ENCODE peak calls at places on chromosomes 11 and 22, in five cellular contexts. H, U, A, K and T are unnamed samples.

GRCh38 chr11:77198440-77198849 is 70.4 kb downstream of the MYO7A start:
- DNase-seq in A (no peak), H (peak; percentile 57), U (peak; percentile 11), K (no peak), T (peak; percentile 62)

GRCh38 chr22:49523374-49524008 is 304.2 kb downstream of the BRD1 start:
- DNase-seq in H (no peak), U (no peak), A (no peak), K (no peak), T (no peak)

GRCh38 chr11:66849501-66850234 is 6.4 kb downstream of the RCE1 start:
- DNase-seq in U (no peak), K (no peak), A (no peak), H (no peak), T (no peak)

GRCh38 chr22:30079952-30080533 is at the start of gene HORMAD2:
- DNase-seq in H (no peak), U (peak; percentile 22), K (no peak), A (peak; percentile 70), T (peak; percentile 96)

GRCh38 chr11:10459029-10459970 is 4.2 kb downstream of the AMPD3 start:
- DNase-seq in H (peak; percentile 87), A (no peak), K (no peak), U (no peak), T (no peak)

GRCh38 chr11:59802639-59803176 is 7.9 kb downstream of the MRPL16 start:
- DNase-seq in A (peak; percentile 62), U (peak; percentile 79), H (peak; percentile 30), K (peak; percentile 44), T (peak; percentile 45)

GRCh38 chr11:34564807-34565241 is 51.2 kb upstream of the ELF5 start:
- DNase-seq in H (no peak), U (no peak), A (no peak), K (no peak), T (no peak)

GRCh38 chr11:13962562-13963168 is at the start of gene SPON1:
- DNase-seq in H (no peak), U (peak; percentile 15), K (peak; percentile 27), A (peak; percentile 84), T (peak; percentile 93)

GRCh38 chr11:76524919-76525318 is 80.1 kb downstream of the EMSY start:
- DNase-seq in K (peak; percentile 71), H (no peak), U (no peak), A (peak; percentile 12), T (no peak)

GRCh38 chr11:106733518-106734162 is 284.6 kb downstream of the GUCY1A2 start:
- DNase-seq in H (no peak), U (no peak), K (no peak), A (no peak), T (no peak)

GRCh38 chr11:126842038-126842437 is 158.5 kb downstream of the KIRREL3 start:
- DNase-seq in H (no peak), U (no peak), A (no peak), K (no peak), T (no peak)

GRCh38 chr11:64444838-64445441 is 86.0 kb downstream of the RPS6KA4 start:
- DNase-seq in H (no peak), K (peak; percentile 21), A (no peak), U (no peak), T (no peak)

GRCh38 chr11:96084610-96085348 is 160.9 kb upstream of the MTMR2 start:
- DNase-seq in U (peak; percentile 25), A (no peak), H (no peak), K (no peak), T (no peak)

GRCh38 chr11:107785401-107785800 is 73.2 kb downstream of the SLC35F2 start:
- DNase-seq in U (no peak), H (no peak), K (no peak), A (no peak), T (no peak)

GRCh38 chr11:66981976-66982578 is 7.0 kb downstream of the C11orf86 start:
- DNase-seq in K (peak; percentile 89), U (peak; percentile 93), H (peak; percentile 85), A (peak; percentile 75), T (no peak)

GRCh38 chr22:17792854-17793434 is 18.7 kb upstream of the BID start:
- DNase-seq in U (no peak), K (no peak), H (no peak), A (peak; percentile 48), T (no peak)

GRCh38 chr11:46727952-46728658 is 9.1 kb downstream of the F2 start:
- DNase-seq in H (no peak), K (no peak), U (no peak), A (no peak), T (no peak)

GRCh38 chr11:47348859-47349258 is 3.6 kb downstream of the MYBPC3 start:
- DNase-seq in A (no peak), U (no peak), H (peak; percentile 51), K (no peak), T (peak; percentile 74)

GRCh38 chr11:66015094-66015881 is 3.5 kb downstream of the CST6 start:
- DNase-seq in U (peak; percentile 70), K (no peak), H (no peak), A (no peak), T (no peak)

GRCh38 chr11:66043008-66043906 is 5.7 kb downstream of the GAL3ST3 start:
- DNase-seq in K (no peak), A (no peak), U (no peak), H (no peak), T (no peak)

GRCh38 chr11:74783241-74783871 is 34.7 kb downstream of the RNF169 start:
- DNase-seq in U (peak; percentile 79), A (no peak), H (peak; percentile 29), K (peak; percentile 73), T (no peak)

GRCh38 chr11:64544616-64545296 is 46.3 kb upstream of the SLC22A12 start:
- DNase-seq in K (no peak), A (no peak), U (no peak), H (no peak), T (no peak)

GRCh38 chr11:61587541-61587941 is 6.7 kb upstream of the SYT7 start:
- DNase-seq in U (no peak), A (peak; percentile 81), H (no peak), K (no peak), T (peak; percentile 87)

GRCh38 chr22:47395481-47395880 is 633.0 kb downstream of the TBC1D22A start:
- DNase-seq in U (no peak), K (no peak), H (no peak), A (no peak), T (no peak)

GRCh38 chr11:58254936-58255335 is 13.1 kb downstream of the OR10W1 start:
- DNase-seq in H (no peak), K (no peak), U (no peak), A (no peak), T (no peak)

GRCh38 chr11:47148903-47149535 is 27.7 kb downstream of the ARFGAP2 start:
- DNase-seq in U (no peak), A (no peak), H (no peak), K (no peak), T (no peak)

GRCh38 chr11:5036671-5037070 is 9.7 kb upstream of the OR52J3 start:
- DNase-seq in U (no peak), A (no peak), K (no peak), H (no peak), T (no peak)

GRCh38 chr22:40720538-40721256 is 41.4 kb downstream of the MCHR1 start:
- DNase-seq in A (no peak), H (no peak), K (no peak), U (no peak), T (no peak)

GRCh38 chr11:859394-860131 is 16.9 kb downstream of the TSPAN4 start:
- DNase-seq in K (peak; percentile 67), H (peak; percentile 50), U (peak; percentile 64), A (peak; percentile 87), T (no peak)

GRCh38 chr11:106187860-106188456 is 110.5 kb downstream of the AASDHPPT start:
- DNase-seq in A (no peak), U (no peak), K (peak; percentile 2), H (no peak), T (no peak)

GRCh38 chr22:28426346-28427132 is 253.1 kb downstream of the TTC28 start:
- DNase-seq in K (no peak), A (no peak), U (peak; percentile 56), H (no peak), T (no peak)

GRCh38 chr22:41925783-41926460 is 684 bp downstream of the TNFRSF13C start:
- DNase-seq in U (peak; percentile 49), K (no peak), A (peak; percentile 82), H (no peak), T (peak; percentile 87)

DNA sequence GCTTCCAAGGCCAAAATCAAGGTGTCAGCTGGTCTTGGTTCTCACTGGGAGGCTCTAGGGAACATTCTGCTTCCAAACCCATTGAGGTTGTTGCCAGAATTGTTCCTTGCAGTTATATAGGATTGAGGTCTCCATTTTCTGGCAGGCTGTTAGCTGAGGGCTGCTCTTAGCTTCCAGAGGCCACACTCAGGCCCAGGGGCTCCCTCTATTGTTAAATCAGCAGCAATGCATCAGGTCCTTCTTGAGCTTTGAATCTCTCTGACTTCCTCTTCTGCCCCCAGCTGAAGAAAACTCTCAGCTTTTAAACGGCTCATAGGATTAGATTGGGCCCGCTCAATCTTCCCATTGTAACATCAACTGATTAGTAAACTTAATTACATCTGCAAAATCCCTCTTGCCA is 39.3 kb upstream of the BSX start:
- DNase-seq in A (peak; percentile 66), U (peak; percentile 32), H (peak; percentile 32), K (peak; percentile 20), T (peak; percentile 73)
- TF ChIP-seq CTCF in A (peak; percentile 46), U (peak; percentile 57), H (peak; percentile 70), K (peak; percentile 60), T (peak; percentile 66)

DNA sequence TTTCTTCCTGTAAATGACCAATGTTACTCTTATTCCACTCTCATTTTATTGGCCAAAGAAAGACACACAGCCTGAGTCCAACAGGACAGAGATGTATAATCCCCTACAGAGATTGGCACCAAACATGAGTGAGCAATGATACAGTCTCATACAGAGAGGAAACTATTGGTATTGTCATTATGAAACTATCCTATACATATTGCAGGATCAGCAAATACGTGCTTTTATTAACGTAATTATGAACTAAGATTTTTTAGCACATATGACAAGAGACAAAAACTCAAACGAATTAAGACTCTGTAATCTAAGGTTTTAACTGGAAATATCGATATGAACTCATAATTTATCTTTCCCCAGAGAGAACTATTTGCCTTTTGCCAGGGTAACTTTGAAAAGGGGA is 99.3 kb upstream of the LDLRAD3 start:
- DNase-seq in A (no peak), H (no peak), U (no peak), K (no peak), T (no peak)
- H3K36me3 ChIP-seq in A (no peaks in the 10 kb centered on the region), H (no peaks in the 10 kb centered on the region), U (no peaks in the 10 kb centered on the region), K (no peaks in the 10 kb centered on the region), T (no peaks in the 10 kb centered on the region)

DNA sequence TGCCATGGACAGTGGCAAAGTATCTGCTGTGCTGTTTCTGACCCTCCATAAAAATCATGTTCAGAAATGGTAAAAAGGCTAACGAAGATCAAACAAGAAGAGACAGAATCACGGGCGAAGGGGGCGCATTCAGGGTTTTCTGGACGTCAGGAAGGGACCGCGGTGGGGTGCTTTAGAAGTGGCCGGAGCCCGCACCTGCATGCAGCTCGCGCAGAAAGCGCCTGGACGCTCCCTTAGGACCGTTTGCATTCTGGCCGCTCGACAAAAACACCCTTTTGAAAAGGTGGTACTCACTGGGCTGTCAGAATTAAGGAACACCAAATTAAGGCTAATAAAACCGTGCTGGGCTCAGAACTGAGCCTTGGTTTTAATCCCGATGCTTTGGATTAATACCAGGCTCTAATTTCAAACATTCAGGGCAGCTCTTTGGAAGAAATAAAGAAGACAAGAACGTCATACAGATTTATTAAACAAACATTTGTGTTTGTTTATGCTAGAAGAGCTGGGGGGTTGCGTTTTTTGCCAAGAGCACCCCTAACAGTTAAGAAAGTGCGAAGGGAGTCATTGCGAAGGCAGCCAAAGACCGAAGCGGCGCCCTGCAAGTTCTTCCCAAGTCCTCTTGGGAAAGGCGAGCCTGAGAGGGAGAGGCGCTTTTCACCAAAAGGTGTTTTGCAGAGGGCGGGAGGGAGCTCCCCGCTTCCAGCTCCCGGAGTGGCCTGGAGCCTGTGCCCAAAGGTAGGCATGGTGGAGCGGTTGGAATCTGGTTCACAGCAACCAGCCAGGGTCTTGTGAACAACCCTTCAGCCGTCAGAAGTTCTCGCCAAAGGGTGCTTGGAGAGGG is 47.7 kb upstream of the DBX1 start:
- DNase-seq in A (no peak), K (no peak), U (no peak), H (no peak), T (peak; percentile 74)
- TF ChIP-seq EZH2 in A (peak; percentile 69), K (peak; percentile 28), U (peak; percentile 76), H (no peak), T (no peak)

GRCh38 chr11:62627718-62628117 is 5.9 kb upstream of the B3GAT3 start:
- DNase-seq in A (no peak), K (no peak), H (no peak), U (no peak), T (no peak)
- TF ChIP-seq CTCF in A (no peak), K (no peak), H (peak; percentile 31), U (no peak), T (no peak)